ENCODE peak calls at places on chromosomes 1 and 21, in seven cellular contexts. E, T, F, W, C, S and D are unnamed samples.

GRCh38 chr1:58908539-58909161 is 124.8 kb upstream of the JUN start:
- DNase-seq in E (no peak), T (no peak), F (no peak), W (no peak), C (no peak), S (no peak), D (peak; percentile 38)

GRCh38 chr1:167252986-167253385 is 32.3 kb downstream of the POU2F1 start:
- DNase-seq in E (no peak), T (no peak), F (no peak), W (no peak), C (no peak), S (no peak), D (no peak)

GRCh38 chr1:173507847-173508209 is 30.7 kb downstream of the PRDX6 start:
- DNase-seq in E (no peak), T (no peak), F (no peak), W (no peak), C (no peak), S (peak; percentile 38), D (no peak)

GRCh38 chr1:179322481-179323026 is 29.0 kb downstream of the SOAT1 start:
- DNase-seq in E (no peak), T (no peak), F (no peak), W (no peak), C (no peak), S (no peak), D (peak; percentile 53)

GRCh38 chr1:23931481-23931880 is 18.3 kb upstream of the CNR2 start:
- DNase-seq in E (no peak), T (no peak), F (no peak), W (peak; percentile 73), C (no peak), S (no peak), D (no peak)

GRCh38 chr1:62391369-62391971 is 45.4 kb upstream of the USP1 start:
- DNase-seq in E (no peak), T (no peak), F (no peak), W (peak; percentile 53), C (no peak), S (no peak), D (no peak)

GRCh38 chr1:54882483-54882882 is 4.5 kb downstream of the DHCR24 start:
- DNase-seq in E (no peak), T (no peak), F (no peak), W (no peak), C (no peak), S (no peak), D (no peak)

GRCh38 chr1:234710381-234710780 is 100.4 kb upstream of the IRF2BP2 start:
- DNase-seq in E (no peak), T (no peak), F (no peak), W (no peak), C (no peak), S (no peak), D (no peak)

GRCh38 chr1:241276391-241276790 is 80.6 kb downstream of the RGS7 start:
- DNase-seq in E (no peak), T (no peak), F (no peak), W (no peak), C (no peak), S (no peak), D (no peak)

GRCh38 chr1:53137729-53138128 is 4.7 kb downstream of the SLC1A7 start:
- DNase-seq in E (no peak), T (no peak), F (no peak), W (peak; percentile 16), C (no peak), S (no peak), D (no peak)

GRCh38 chr1:53138991-53139884 is 3.2 kb downstream of the SLC1A7 start:
- DNase-seq in E (no peak), T (no peak), F (no peak), W (no peak), C (no peak), S (no peak), D (peak; percentile 56)

GRCh38 chr1:53140451-53140850 is 2.0 kb downstream of the SLC1A7 start:
- DNase-seq in E (no peak), T (no peak), F (no peak), W (no peak), C (no peak), S (no peak), D (no peak)

GRCh38 chr1:53141487-53142055 is 867 bp downstream of the SLC1A7 start:
- DNase-seq in E (no peak), T (no peak), F (no peak), W (no peak), C (no peak), S (no peak), D (no peak)

DNA sequence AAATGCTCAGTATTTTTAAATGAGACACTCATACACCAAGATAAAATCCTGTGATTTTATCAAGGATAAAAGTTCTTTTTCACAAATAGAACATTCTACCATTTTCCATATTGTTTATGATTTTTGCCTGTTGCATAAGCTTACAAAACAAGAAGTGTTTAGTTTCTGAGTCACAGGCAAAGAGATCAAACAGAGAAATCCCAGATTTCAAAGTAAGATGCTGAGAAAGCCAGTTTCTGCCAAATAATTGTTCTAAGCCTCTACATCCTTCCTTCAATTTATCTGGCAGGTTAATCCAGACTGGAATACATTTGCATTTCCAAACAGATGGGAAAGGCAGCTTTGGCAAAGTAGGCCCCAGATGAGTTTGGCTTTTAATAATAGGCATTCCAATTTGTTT is 2.5 kb downstream of the SLC1A7 start:
- DNase-seq in E (no peak), T (no peak), F (no peak), W (no peak), C (no peak), S (no peak), D (peak; percentile 97)
- TF ChIP-seq CTCF in E (no peak), T (no peak), F (no peak), W (no peak), C (no peak), S (no peak), D (no peak)

DNA sequence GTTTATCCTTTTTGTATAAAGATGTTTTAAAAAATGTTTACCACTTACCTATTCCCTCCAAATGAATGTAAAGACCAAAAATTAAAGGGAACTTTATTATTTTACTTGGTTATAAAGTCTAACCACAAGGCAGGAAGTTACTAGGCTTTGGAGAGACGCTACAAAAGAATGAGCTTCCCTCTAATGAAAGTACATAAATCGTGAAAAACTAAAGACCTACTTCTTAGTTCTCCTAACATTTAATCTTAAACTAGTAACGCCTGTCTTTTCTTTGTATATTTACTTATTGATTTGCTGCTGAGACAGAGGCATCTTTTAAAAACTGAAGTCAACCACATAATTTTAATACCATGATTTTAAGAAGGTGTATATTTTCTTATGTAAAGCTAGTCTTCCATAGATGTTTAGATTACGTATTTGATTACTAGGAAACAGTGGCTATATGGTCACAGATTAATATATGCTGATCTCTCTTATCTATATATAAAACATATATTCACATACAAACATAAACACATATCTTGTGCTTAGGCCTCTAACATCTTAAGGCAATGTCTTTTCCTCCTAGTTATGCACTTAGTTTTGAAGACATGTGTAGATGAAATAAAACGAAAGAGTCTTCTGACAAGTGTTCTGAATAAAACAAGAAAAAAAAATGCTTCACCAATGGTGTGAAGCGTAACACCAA is 466.9 kb downstream of the USP25 start:
- DNase-seq in E (no peak), T (no peak), F (no peak), W (no peak), C (no peak), S (no peak), D (peak; percentile 68)
- H3K4me3 ChIP-seq in E (peak overlapping the region; percentile 45), T (peak overlapping the region; percentile 48), F (peak overlapping the region; percentile 60), W (no peak overlapping the region), C (peak overlapping the region; percentile 66), S (no peak overlapping the region), D (peak overlapping the region; percentile 44)

GRCh38 chr21:21226472-21226871 is 228.3 kb downstream of the NCAM2 start:
- DNase-seq in E (no peak), T (no peak), F (no peak), W (no peak), C (no peak), S (no peak), D (no peak)

GRCh38 chr21:21230672-21231071 is 232.5 kb downstream of the NCAM2 start:
- DNase-seq in E (no peak), T (no peak), F (no peak), W (no peak), C (no peak), S (no peak), D (peak; percentile 37)

GRCh38 chr21:21236981-21237380 is 238.8 kb downstream of the NCAM2 start:
- DNase-seq in E (no peak), T (no peak), F (no peak), W (no peak), C (no peak), S (no peak), D (no peak)

DNA sequence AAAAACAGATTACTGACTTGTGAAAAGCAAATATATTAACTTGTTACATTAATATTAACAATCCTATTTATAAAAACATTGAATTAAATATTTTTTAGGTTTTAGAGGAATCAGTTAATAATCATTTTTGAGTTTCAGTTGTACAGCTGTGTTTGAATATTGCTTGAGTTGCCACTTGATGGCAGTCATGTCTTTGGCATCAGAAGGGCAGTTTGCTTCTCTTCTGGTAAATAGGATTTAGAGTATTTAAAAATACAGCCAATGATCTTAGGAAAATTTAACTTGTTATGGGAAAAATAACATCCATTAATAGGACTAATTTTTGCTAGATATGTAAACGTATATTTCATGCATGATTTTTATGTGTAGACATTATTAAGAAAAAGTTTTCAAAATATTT is 234.1 kb downstream of the NCAM2 start:
- DNase-seq in E (no peak), T (no peak), F (peak; percentile 29), W (no peak), C (no peak), S (no peak), D (peak; percentile 77)
- TF ChIP-seq CTCF in E (peak; percentile 28), T (peak; percentile 42), F (peak; percentile 70), W (peak; percentile 19), C (no peak), S (peak; percentile 45), D (peak; percentile 59)

DNA sequence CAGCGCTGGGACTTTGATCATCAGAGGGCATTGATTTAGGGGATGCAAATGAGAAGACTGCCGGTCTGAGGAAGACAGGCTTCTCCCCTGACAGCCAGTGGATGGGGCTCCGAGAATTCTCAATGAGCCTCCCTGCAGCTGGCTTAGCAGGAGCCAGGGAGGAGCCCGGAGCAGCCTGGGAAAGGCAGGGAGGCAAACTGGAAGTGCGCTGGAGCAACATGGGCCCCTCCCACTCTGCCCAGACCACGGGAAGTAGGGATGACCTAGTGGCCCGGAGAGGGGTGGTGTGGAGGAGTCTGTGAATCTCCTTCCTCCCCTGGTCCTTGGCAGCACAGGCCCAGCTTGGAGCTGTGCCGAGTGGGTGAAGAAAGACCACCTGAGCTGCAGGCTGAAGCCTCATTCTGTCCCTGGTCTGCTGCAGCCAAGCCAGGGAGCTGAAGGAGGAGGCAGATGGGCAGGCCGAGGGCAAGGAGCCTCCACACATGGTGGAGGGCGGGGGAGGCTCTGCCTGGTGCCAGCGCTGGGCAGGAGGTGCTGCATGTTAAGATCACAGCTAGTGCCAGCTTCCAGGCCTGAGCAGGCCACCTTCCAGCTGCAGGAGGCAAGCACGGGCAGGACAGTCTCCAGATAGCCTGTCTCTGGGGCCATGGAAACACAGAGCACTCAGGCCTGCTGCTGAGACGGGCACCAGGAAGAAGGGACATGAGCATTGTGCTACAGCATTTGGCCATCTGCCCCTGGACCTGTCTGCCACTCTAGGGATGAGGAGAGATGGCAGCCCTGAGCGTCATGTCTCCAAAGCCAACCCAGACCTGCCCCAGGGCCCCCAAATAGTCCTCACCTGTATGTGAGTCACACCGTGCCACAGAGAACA is 12.2 kb upstream of the CLSTN1 start:
- DNase-seq in E (no peak), T (peak; percentile 47), F (no peak), W (no peak), C (no peak), S (peak; percentile 74), D (no peak)
- H3K4me3 ChIP-seq in E (no peak overlapping the region), T (no peak overlapping the region), F (no peak overlapping the region), W (no peak overlapping the region), C (no peak overlapping the region), S (no peak overlapping the region), D (no peak overlapping the region)